ENCODE peak calls at places on chromosomes 1 and 21, in four cellular contexts. V is OCI-LY7, K is vagina, H is breast epithelium. Q is an unnamed sample.

GRCh38 chr21:32044205-32044874 is 171.5 kb downstream of the HUNK start:
- DNase-seq in V (no peak), K (no peak), H (no peak), Q (no peak)

GRCh38 chr1:18634276-18634675 is 3.6 kb downstream of the PAX7 start:
- DNase-seq in V (no peak), K (no peak), H (no peak), Q (no peak)

GRCh38 chr1:179586107-179586823 is 5.4 kb upstream of the TDRD5 start:
- DNase-seq in V (no peak), K (no peak), H (peak), Q (no peak)

GRCh38 chr1:230187290-230187689 is 120.3 kb downstream of the GALNT2 start:
- DNase-seq in V (no peak), K (no peak), H (no peak), Q (no peak)

GRCh38 chr1:8283058-8283884 is 34.6 kb upstream of the SLC45A1 start:
- DNase-seq in V (peak), K (no peak), H (no peak), Q (no peak)

GRCh38 chr1:219778110-219778509 is 150.2 kb downstream of the SLC30A10 start:
- DNase-seq in V (no peak), K (no peak), H (no peak), Q (no peak)

GRCh38 chr1:228405200-228405978 is 1.2 kb downstream of the TRIM11 start:
- DNase-seq in V (peak), K (no peak), H (no peak), Q (no peak)

GRCh38 chr1:27832762-27833161 is 2.2 kb downstream of the PPP1R8 start:
- DNase-seq in V (no peak), K (no peak), H (no peak), Q (no peak)

DNA sequence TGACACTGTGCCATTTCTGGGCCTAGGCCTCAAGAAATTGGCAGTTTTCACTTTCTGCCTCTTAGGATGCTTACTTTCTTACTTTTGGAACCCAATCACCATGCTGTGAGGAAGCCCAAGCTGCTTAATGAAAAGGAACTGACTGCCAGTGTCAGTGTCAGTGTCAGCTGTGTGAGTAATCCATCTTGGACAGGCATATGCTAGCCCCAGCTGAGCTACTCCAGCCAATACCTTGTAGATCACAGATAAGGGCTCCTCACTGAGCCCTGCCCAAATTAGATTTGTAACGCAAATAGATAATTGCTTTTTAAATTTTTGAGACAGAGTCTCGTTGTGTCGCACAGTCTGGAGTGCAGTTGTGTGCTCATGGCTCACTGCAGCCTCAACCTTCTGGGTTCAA is 59.6 kb downstream of the SELENOF start:
- DNase-seq in V (no peak), K (no peak), H (no peak), Q (no peak)
- H3K27ac ChIP-seq in V (no peak), K (no peak), H (no peak), Q (no peak)

DNA sequence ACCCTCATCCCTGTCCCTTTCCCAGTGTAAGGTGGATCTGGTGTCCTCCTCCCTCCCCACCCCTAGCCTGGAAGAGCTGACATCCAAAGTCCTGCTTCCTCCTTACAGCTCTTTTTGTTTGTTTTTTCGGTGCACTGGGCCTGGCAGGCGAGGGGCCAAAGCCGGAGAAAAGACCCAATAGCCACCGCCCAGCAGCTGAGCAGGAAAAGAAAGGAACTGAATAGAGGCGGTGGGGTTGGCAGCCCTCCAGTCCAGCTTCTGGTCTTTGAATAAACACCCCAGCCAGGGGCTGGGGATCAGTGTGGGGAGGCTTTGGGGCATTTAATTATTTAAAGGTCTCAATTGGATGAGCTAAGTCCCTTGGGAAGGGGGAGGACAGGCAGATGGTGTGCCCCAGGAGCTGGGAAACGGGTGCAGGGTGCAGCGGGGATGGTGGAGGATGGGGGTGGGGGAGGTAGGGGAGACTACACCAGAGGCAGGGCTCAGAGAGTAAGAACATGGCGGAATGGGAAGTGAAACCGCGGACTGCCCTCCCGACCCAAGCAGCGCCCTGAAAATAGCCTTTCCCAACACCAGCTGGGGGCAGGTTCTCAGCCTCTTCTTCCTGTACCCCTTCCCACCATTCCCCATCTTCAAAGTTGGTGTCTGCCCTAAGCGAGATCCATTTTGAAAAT is 20.2 kb downstream of the BTG2 start:
- DNase-seq in V (peak), K (no peak), H (no peak), Q (no peak)
- H3K27ac ChIP-seq in V (peak), K (peak), H (peak), Q (no peak)

GRCh38 chr1:221715321-221716169 is 26.3 kb downstream of the DUSP10 start:
- DNase-seq in V (no peak), K (no peak), H (no peak), Q (no peak)
- H3K27ac ChIP-seq in V (no peak), K (peak), H (peak), Q (peak)

GRCh38 chr1:206702803-206703202 is 18.1 kb downstream of the MAPKAPK2 start:
- DNase-seq in V (no peak), K (no peak), H (no peak), Q (no peak)
- H3K27ac ChIP-seq in V (no peak), K (no peak), H (peak), Q (no peak)

GRCh38 chr1:56575865-56576264 is 3.5 kb downstream of the PLPP3 start:
- DNase-seq in V (peak), K (no peak), H (no peak), Q (no peak)

GRCh38 chr1:56578963-56579875 is at the start of gene PLPP3:
- DNase-seq in V (peak), K (no peak), H (peak), Q (peak)

GRCh38 chr1:56578664-56578962 is 750 bp downstream of the PLPP3 start:
- DNase-seq in V (no peak), K (no peak), H (no peak), Q (no peak)

GRCh38 chr1:56577859-56578663 is 1.3 kb downstream of the PLPP3 start:
- DNase-seq in V (peak), K (no peak), H (peak), Q (peak)

DNA sequence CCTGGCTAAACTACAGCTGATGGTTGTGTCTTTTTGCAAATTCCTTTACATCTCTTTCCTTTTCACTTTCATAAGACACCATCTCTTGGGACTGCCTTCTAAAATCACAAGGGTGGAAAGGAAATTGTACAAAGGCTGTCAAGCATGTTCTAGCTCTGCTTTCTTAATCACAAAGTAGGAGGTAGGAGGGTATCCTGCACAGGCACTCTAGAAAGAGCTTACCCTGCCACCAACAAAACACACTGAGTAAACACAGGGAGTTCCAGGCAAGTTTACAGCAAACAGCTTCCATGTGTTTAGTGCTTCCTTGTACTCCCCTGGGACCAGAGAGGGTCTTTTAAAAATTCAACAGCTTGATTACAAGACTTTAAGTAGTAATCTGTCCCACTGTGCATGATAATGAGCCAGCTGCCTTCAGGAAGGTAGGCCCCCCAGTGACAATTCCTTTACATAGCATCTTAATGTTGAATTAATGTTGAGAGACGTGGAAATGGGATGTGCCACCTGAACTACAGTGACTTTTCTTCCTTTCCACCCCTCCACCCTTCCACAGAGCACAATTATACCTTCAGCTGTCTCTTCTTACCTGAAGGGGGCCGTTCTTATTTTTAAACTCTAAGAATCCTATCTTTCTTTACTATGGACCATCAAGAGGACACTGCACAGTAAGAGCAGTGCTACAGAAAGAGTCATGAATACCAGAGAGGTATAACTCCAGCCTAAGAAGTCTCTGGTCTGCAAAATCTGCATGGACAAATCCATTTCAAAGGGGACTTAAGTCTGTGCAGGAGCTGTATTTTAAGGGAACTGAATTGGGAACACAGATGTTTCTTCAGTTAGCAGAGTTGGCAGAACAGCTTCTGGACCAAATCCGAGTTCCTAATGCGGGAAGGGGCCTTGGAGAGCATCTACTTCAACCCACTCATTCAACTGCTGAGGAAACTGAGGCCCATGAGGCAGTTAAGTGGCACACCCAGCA is 2.2 kb downstream of the PLPP3 start:
- DNase-seq in V (peak), K (no peak), H (no peak), Q (no peak)
- H3K27ac ChIP-seq in V (peak), K (peak), H (peak), Q (no peak)

GRCh38 chr21:39724944-39725343 is 20.0 kb upstream of the IGSF5 start:
- DNase-seq in V (no peak), K (no peak), H (no peak), Q (no peak)

GRCh38 chr21:39727401-39728120 is 17.4 kb upstream of the IGSF5 start:
- DNase-seq in V (no peak), K (no peak), H (no peak), Q (no peak)

GRCh38 chr21:39726133-39726532 is 18.9 kb upstream of the IGSF5 start:
- DNase-seq in V (no peak), K (no peak), H (no peak), Q (no peak)

GRCh38 chr21:39720126-39720778 is 24.7 kb upstream of the IGSF5 start:
- DNase-seq in V (no peak), K (no peak), H (no peak), Q (no peak)

GRCh38 chr21:39721885-39722284 is 23.1 kb upstream of the IGSF5 start:
- DNase-seq in V (no peak), K (no peak), H (no peak), Q (no peak)
- H3K27ac ChIP-seq in V (no peak), K (no peak), H (no peak), Q (no peak)

GRCh38 chr1:109631513-109632260 is 12.1 kb downstream of the AMPD2 start:
- DNase-seq in V (no peak), K (peak), H (no peak), Q (no peak)
- H3K27ac ChIP-seq in V (no peak), K (peak), H (no peak), Q (no peak)

GRCh38 chr1:109796484-109797305 is 33.0 kb upstream of the EPS8L3 start:
- DNase-seq in V (no peak), K (no peak), H (no peak), Q (no peak)
- H3K27ac ChIP-seq in V (no peak), K (peak), H (peak), Q (no peak)

DNA sequence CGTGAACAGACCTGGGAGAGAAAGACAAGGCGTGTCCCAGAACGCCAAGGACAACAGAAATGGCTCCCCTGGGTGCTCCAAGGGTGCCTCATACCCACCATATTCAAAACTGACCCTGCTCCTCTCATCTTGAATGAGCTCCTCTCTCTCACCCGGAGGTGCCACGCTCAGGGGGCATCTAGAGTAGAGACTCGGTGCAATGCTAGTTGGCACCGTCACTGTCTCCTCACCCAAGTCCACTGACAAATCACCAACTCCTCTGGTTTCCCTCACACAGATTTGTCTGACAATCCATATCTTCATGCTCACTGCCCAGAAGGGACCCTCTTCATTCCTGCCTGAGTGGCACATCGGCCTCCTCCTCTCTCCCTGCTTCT is 5.0 kb downstream of the TMEM125 start:
- DNase-seq in V (no peak), K (no peak), H (no peak), Q (no peak)
- H3K27ac ChIP-seq in V (no peak), K (no peak), H (no peak), Q (peak)

GRCh38 chr1:157151506-157151905 is 13.3 kb upstream of the ETV3 start:
- DNase-seq in V (no peak), K (no peak), H (no peak), Q (no peak)
- H3K27ac ChIP-seq in V (no peak), K (no peak), H (no peak), Q (no peak)